ENCODE peak calls at places on chromosomes 2 and 18, in eight cellular contexts. One of them, this sample, is unnamed.

GRCh38 chr2:20326163-20326780 is 24.4 kb downstream of the PUM2 start:
- DNase-seq in neural progenitor cell: peak; percentile 57
- DNase-seq in OCI-LY7: peak; percentile 62
- DNase-seq in HCT116: peak; percentile 24
- DNase-seq in PC-3: peak; percentile 72
- DNase-seq in GM23338: peak; percentile 77
- DNase-seq in GM23248: peak; percentile 79
- DNase-seq in hepatocyte: peak; percentile 67
- DNase-seq in this sample: peak; percentile 55

GRCh38 chr2:177282101-177282573 is 17.6 kb upstream of the NFE2L2 start:
- DNase-seq in neural progenitor cell: no peak
- DNase-seq in OCI-LY7: no peak
- DNase-seq in HCT116: no peak
- DNase-seq in PC-3: no peak
- DNase-seq in GM23338: no peak
- DNase-seq in GM23248: peak; percentile 26
- DNase-seq in hepatocyte: no peak
- DNase-seq in this sample: no peak

GRCh38 chr2:112541315-112542122 is 746 bp upstream of the POLR1B start:
- DNase-seq in neural progenitor cell: peak; percentile 79
- DNase-seq in OCI-LY7: peak; percentile 86
- DNase-seq in HCT116: no peak
- DNase-seq in PC-3: no peak
- DNase-seq in GM23338: peak; percentile 83
- DNase-seq in GM23248: peak; percentile 77
- DNase-seq in hepatocyte: peak; percentile 73
- DNase-seq in this sample: peak; percentile 70

GRCh38 chr18:75530548-75531211 is 103.2 kb upstream of the SMIM21 start:
- DNase-seq in neural progenitor cell: no peak
- DNase-seq in OCI-LY7: no peak
- DNase-seq in HCT116: no peak
- DNase-seq in PC-3: peak; percentile 7
- DNase-seq in GM23338: no peak
- DNase-seq in GM23248: peak; percentile 42
- DNase-seq in hepatocyte: no peak
- DNase-seq in this sample: no peak

GRCh38 chr2:219099319-219099718 is 38.6 kb upstream of the IHH start:
- DNase-seq in neural progenitor cell: no peak
- DNase-seq in OCI-LY7: no peak
- DNase-seq in HCT116: no peak
- DNase-seq in PC-3: peak; percentile 39
- DNase-seq in GM23338: no peak
- DNase-seq in GM23248: peak; percentile 91
- DNase-seq in hepatocyte: no peak
- DNase-seq in this sample: no peak

GRCh38 chr2:119155633-119156032 is 2.9 kb downstream of the C1QL2 start:
- DNase-seq in neural progenitor cell: peak; percentile 71
- DNase-seq in OCI-LY7: no peak
- DNase-seq in HCT116: no peak
- DNase-seq in PC-3: no peak
- DNase-seq in GM23338: peak; percentile 96
- DNase-seq in GM23248: no peak
- DNase-seq in hepatocyte: no peak
- DNase-seq in this sample: no peak

GRCh38 chr2:58466803-58467202 is 225.7 kb upstream of the FANCL start:
- DNase-seq in neural progenitor cell: no peak
- DNase-seq in OCI-LY7: no peak
- DNase-seq in HCT116: no peak
- DNase-seq in PC-3: no peak
- DNase-seq in GM23338: no peak
- DNase-seq in GM23248: no peak
- DNase-seq in hepatocyte: no peak
- DNase-seq in this sample: peak; percentile 17

GRCh38 chr2:129708221-129708967 is 271.1 kb upstream of the RAB6C start:
- DNase-seq in neural progenitor cell: no peak
- DNase-seq in OCI-LY7: no peak
- DNase-seq in HCT116: no peak
- DNase-seq in PC-3: no peak
- DNase-seq in GM23338: peak; percentile 35
- DNase-seq in GM23248: no peak
- DNase-seq in hepatocyte: no peak
- DNase-seq in this sample: no peak

GRCh38 chr2:69241039-69241586 is 145.9 kb downstream of the GFPT1 start:
- DNase-seq in neural progenitor cell: no peak
- DNase-seq in OCI-LY7: no peak
- DNase-seq in HCT116: no peak
- DNase-seq in PC-3: no peak
- DNase-seq in GM23338: no peak
- DNase-seq in GM23248: no peak
- DNase-seq in hepatocyte: peak; percentile 34
- DNase-seq in this sample: no peak

GRCh38 chr2:112483047-112483473 is 1.1 kb downstream of the TTL start:
- DNase-seq in neural progenitor cell: peak; percentile 32
- DNase-seq in OCI-LY7: peak; percentile 23
- DNase-seq in HCT116: no peak
- DNase-seq in PC-3: peak; percentile 58
- DNase-seq in GM23338: peak; percentile 38
- DNase-seq in GM23248: peak; percentile 79
- DNase-seq in hepatocyte: peak; percentile 46
- DNase-seq in this sample: no peak

GRCh38 chr2:153115141-153115540 is 363.4 kb downstream of the RPRM start:
- DNase-seq in neural progenitor cell: no peak
- DNase-seq in OCI-LY7: no peak
- DNase-seq in HCT116: no peak
- DNase-seq in PC-3: no peak
- DNase-seq in GM23338: no peak
- DNase-seq in GM23248: no peak
- DNase-seq in hepatocyte: no peak
- DNase-seq in this sample: no peak

GRCh38 chr18:62201870-62202269 is 14.8 kb downstream of the RELCH start:
- DNase-seq in neural progenitor cell: no peak
- DNase-seq in OCI-LY7: no peak
- DNase-seq in HCT116: no peak
- DNase-seq in PC-3: peak; percentile 84
- DNase-seq in GM23338: no peak
- DNase-seq in GM23248: no peak
- DNase-seq in hepatocyte: no peak
- DNase-seq in this sample: no peak

GRCh38 chr2:237060518-237061312 is 25.0 kb upstream of the COPS8 start:
- DNase-seq in neural progenitor cell: peak; percentile 82
- DNase-seq in OCI-LY7: peak; percentile 83
- DNase-seq in HCT116: peak; percentile 48
- DNase-seq in PC-3: peak; percentile 73
- DNase-seq in GM23338: peak; percentile 86
- DNase-seq in GM23248: peak; percentile 80
- DNase-seq in hepatocyte: peak; percentile 80
- DNase-seq in this sample: peak; percentile 56

GRCh38 chr2:233428438-233428837 is 74.1 kb downstream of the DGKD start:
- DNase-seq in neural progenitor cell: no peak
- DNase-seq in OCI-LY7: no peak
- DNase-seq in HCT116: no peak
- DNase-seq in PC-3: no peak
- DNase-seq in GM23338: no peak
- DNase-seq in GM23248: no peak
- DNase-seq in hepatocyte: no peak
- DNase-seq in this sample: no peak
- TF ChIP-seq EZH2phosphoT487 in neural progenitor cell: no peak
- TF ChIP-seq EZH2phosphoT487 in OCI-LY7: no peak
- TF ChIP-seq EZH2phosphoT487 in HCT116: no peak
- TF ChIP-seq EZH2phosphoT487 in PC-3: no peak
- TF ChIP-seq EZH2phosphoT487 in GM23338: no peak
- TF ChIP-seq EZH2phosphoT487 in GM23248: no peak
- TF ChIP-seq EZH2phosphoT487 in hepatocyte: no peak
- TF ChIP-seq EZH2phosphoT487 in this sample: no peak

GRCh38 chr2:102190425-102191107 is 3.7 kb downstream of the IL1RL2 start:
- DNase-seq in neural progenitor cell: no peak
- DNase-seq in OCI-LY7: no peak
- DNase-seq in HCT116: no peak
- DNase-seq in PC-3: no peak
- DNase-seq in GM23338: no peak
- DNase-seq in GM23248: no peak
- DNase-seq in hepatocyte: peak; percentile 60
- DNase-seq in this sample: no peak

GRCh38 chr2:102185347-102185746 is 1.5 kb upstream of the IL1RL2 start:
- DNase-seq in neural progenitor cell: no peak
- DNase-seq in OCI-LY7: no peak
- DNase-seq in HCT116: no peak
- DNase-seq in PC-3: peak; percentile 40
- DNase-seq in GM23338: peak; percentile 22
- DNase-seq in GM23248: peak; percentile 57
- DNase-seq in hepatocyte: no peak
- DNase-seq in this sample: no peak

GRCh38 chr2:102187191-102188150 is 648 bp downstream of the IL1RL2 start:
- DNase-seq in neural progenitor cell: no peak
- DNase-seq in OCI-LY7: no peak
- DNase-seq in HCT116: no peak
- DNase-seq in PC-3: no peak
- DNase-seq in GM23338: peak; percentile 69
- DNase-seq in GM23248: peak; percentile 81
- DNase-seq in hepatocyte: peak; percentile 30
- DNase-seq in this sample: no peak

GRCh38 chr2:102184018-102184417 is 2.8 kb upstream of the IL1RL2 start:
- DNase-seq in neural progenitor cell: no peak
- DNase-seq in OCI-LY7: no peak
- DNase-seq in HCT116: no peak
- DNase-seq in PC-3: no peak
- DNase-seq in GM23338: no peak
- DNase-seq in GM23248: no peak
- DNase-seq in hepatocyte: no peak
- DNase-seq in this sample: no peak

DNA sequence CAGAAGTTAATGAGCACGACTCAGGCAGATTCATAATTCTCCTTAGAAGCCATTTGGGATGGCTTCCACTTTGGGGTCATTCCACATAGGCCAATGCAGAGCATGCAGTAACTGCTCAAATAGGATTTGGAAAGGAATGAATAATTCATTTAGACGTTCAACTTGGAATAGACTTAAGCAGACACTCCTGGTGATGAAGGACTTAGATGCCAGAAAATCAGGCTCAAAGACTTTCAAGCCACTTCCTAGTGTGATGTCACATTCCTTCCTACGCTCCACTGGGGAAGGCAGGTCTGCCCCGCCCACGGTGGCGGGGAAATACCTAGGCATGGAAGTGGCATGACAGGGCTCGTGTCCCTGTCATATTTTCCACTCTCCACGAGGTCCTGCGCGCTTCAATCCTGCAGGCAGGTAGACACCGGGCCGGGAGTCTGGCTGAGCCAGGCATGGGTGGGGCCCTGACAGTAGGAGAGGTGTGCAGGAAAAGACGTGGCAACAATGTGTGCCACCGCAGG is at the start of gene IL1RL2:
- DNase-seq in neural progenitor cell: no peak
- DNase-seq in OCI-LY7: no peak
- DNase-seq in HCT116: no peak
- DNase-seq in PC-3: no peak
- DNase-seq in GM23338: no peak
- DNase-seq in GM23248: peak; percentile 34
- DNase-seq in hepatocyte: peak; percentile 22
- DNase-seq in this sample: no peak
- H3K4me3 ChIP-seq in neural progenitor cell: no peak within 1 kb of the TSS
- H3K4me3 ChIP-seq in OCI-LY7: no peak within 1 kb of the TSS
- H3K4me3 ChIP-seq in HCT116: no peak within 1 kb of the TSS
- H3K4me3 ChIP-seq in PC-3: no peak within 1 kb of the TSS
- H3K4me3 ChIP-seq in GM23338: peak within 1 kb of the TSS; percentile 60
- H3K4me3 ChIP-seq in GM23248: peak within 1 kb of the TSS; percentile 80
- H3K4me3 ChIP-seq in hepatocyte: no peak within 1 kb of the TSS
- H3K4me3 ChIP-seq in this sample: no peak within 1 kb of the TSS

GRCh38 chr2:197131558-197131855 is 179.1 kb downstream of the ANKRD44 start:
- DNase-seq in neural progenitor cell: no peak
- DNase-seq in OCI-LY7: peak; percentile 79
- DNase-seq in HCT116: no peak
- DNase-seq in PC-3: no peak
- DNase-seq in GM23338: no peak
- DNase-seq in GM23248: no peak
- DNase-seq in hepatocyte: no peak
- DNase-seq in this sample: no peak
- H3K4me2 ChIP-seq in neural progenitor cell: no peak overlapping the region
- H3K4me2 ChIP-seq in OCI-LY7: peak overlapping the region; percentile 89
- H3K4me2 ChIP-seq in HCT116: no peak overlapping the region
- H3K4me2 ChIP-seq in PC-3: no peak overlapping the region
- H3K4me2 ChIP-seq in GM23338: no peak overlapping the region
- H3K4me2 ChIP-seq in GM23248: no peak overlapping the region
- H3K4me2 ChIP-seq in hepatocyte: no peak overlapping the region
- H3K4me2 ChIP-seq in this sample: peak overlapping the region; percentile 11

DNA sequence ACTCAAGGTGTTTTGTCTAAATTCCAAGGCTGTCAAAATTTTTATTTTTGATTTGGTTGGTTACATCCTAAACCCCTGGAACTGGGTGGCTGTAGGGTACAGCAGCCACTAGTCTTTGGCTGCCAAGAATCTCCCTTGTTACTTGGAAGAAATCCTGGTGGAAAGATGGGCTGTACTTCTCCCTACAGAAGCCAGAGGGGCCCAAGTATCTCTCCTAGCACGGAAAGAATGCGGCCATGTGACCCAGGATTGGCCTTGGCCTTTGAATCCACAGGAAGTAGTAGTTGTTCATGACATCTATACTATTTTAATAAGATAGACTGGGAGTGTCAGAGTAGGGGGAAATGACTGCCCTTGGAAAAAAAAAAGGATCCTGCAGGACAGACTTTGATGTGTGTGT is 54.4 kb upstream of the MYO3B start:
- DNase-seq in neural progenitor cell: no peak
- DNase-seq in OCI-LY7: no peak
- DNase-seq in HCT116: peak; percentile 7
- DNase-seq in PC-3: peak; percentile 81
- DNase-seq in GM23338: peak; percentile 72
- DNase-seq in GM23248: no peak
- DNase-seq in hepatocyte: peak; percentile 42
- DNase-seq in this sample: no peak
- TF ChIP-seq EZH2phosphoT487 in neural progenitor cell: no peak
- TF ChIP-seq EZH2phosphoT487 in OCI-LY7: no peak
- TF ChIP-seq EZH2phosphoT487 in HCT116: no peak
- TF ChIP-seq EZH2phosphoT487 in PC-3: no peak
- TF ChIP-seq EZH2phosphoT487 in GM23338: no peak
- TF ChIP-seq EZH2phosphoT487 in GM23248: no peak
- TF ChIP-seq EZH2phosphoT487 in hepatocyte: no peak
- TF ChIP-seq EZH2phosphoT487 in this sample: no peak

GRCh38 chr2:196533998-196534397 is 105.5 kb upstream of the CCDC150 start:
- DNase-seq in neural progenitor cell: no peak
- DNase-seq in OCI-LY7: no peak
- DNase-seq in HCT116: no peak
- DNase-seq in PC-3: no peak
- DNase-seq in GM23338: no peak
- DNase-seq in GM23248: no peak
- DNase-seq in hepatocyte: no peak
- DNase-seq in this sample: peak; percentile 50

GRCh38 chr2:196535742-196536141 is 103.8 kb upstream of the CCDC150 start:
- DNase-seq in neural progenitor cell: no peak
- DNase-seq in OCI-LY7: no peak
- DNase-seq in HCT116: no peak
- DNase-seq in PC-3: peak; percentile 37
- DNase-seq in GM23338: no peak
- DNase-seq in GM23248: no peak
- DNase-seq in hepatocyte: no peak
- DNase-seq in this sample: no peak

GRCh38 chr2:196535080-196535479 is 104.4 kb upstream of the CCDC150 start:
- DNase-seq in neural progenitor cell: no peak
- DNase-seq in OCI-LY7: no peak
- DNase-seq in HCT116: no peak
- DNase-seq in PC-3: no peak
- DNase-seq in GM23338: no peak
- DNase-seq in GM23248: no peak
- DNase-seq in hepatocyte: no peak
- DNase-seq in this sample: no peak

GRCh38 chr2:196537311-196537710 is 102.2 kb upstream of the CCDC150 start:
- DNase-seq in neural progenitor cell: no peak
- DNase-seq in OCI-LY7: no peak
- DNase-seq in HCT116: no peak
- DNase-seq in PC-3: no peak
- DNase-seq in GM23338: no peak
- DNase-seq in GM23248: no peak
- DNase-seq in hepatocyte: no peak
- DNase-seq in this sample: no peak

GRCh38 chr2:196534533-196534932 is 105.0 kb upstream of the CCDC150 start:
- DNase-seq in neural progenitor cell: peak; percentile 9
- DNase-seq in OCI-LY7: no peak
- DNase-seq in HCT116: no peak
- DNase-seq in PC-3: no peak
- DNase-seq in GM23338: peak; percentile 31
- DNase-seq in GM23248: no peak
- DNase-seq in hepatocyte: no peak
- DNase-seq in this sample: no peak
- H3K4me3 ChIP-seq in neural progenitor cell: no peak overlapping the region
- H3K4me3 ChIP-seq in OCI-LY7: no peak overlapping the region
- H3K4me3 ChIP-seq in HCT116: no peak overlapping the region
- H3K4me3 ChIP-seq in PC-3: no peak overlapping the region
- H3K4me3 ChIP-seq in GM23338: no peak overlapping the region
- H3K4me3 ChIP-seq in GM23248: no peak overlapping the region
- H3K4me3 ChIP-seq in hepatocyte: no peak overlapping the region
- H3K4me3 ChIP-seq in this sample: no peak overlapping the region

This sample was measured in MM.1S.